ENCODE peak calls at places on chromosomes 2 and 18, in seven cellular contexts. One of them, this sample, is unnamed.

GRCh38 chr2:17518212-17519154 is at the start of gene RAD51AP2:
- DNase-seq in stomach: peak; percentile 73
- DNase-seq in A549: peak; percentile 66
- DNase-seq in sigmoid colon: peak; percentile 95
- DNase-seq in GM12878: peak; percentile 40
- DNase-seq in suprapubic skin: peak; percentile 91
- DNase-seq in tibial nerve: peak; percentile 66
- DNase-seq in this sample: peak; percentile 81

GRCh38 chr2:132515010-132515409 is 98.4 kb downstream of the GPR39 start:
- DNase-seq in stomach: no peak
- DNase-seq in A549: peak; percentile 3
- DNase-seq in sigmoid colon: no peak
- DNase-seq in GM12878: no peak
- DNase-seq in suprapubic skin: no peak
- DNase-seq in tibial nerve: no peak
- DNase-seq in this sample: no peak

GRCh38 chr2:66421618-66422017 is 13.3 kb upstream of the MEIS1 start:
- DNase-seq in stomach: no peak
- DNase-seq in A549: no peak
- DNase-seq in sigmoid colon: no peak
- DNase-seq in GM12878: no peak
- DNase-seq in suprapubic skin: no peak
- DNase-seq in tibial nerve: no peak
- DNase-seq in this sample: no peak

GRCh38 chr2:144015655-144016245 is 504.2 kb downstream of the ZEB2 start:
- DNase-seq in stomach: no peak
- DNase-seq in A549: peak; percentile 61
- DNase-seq in sigmoid colon: no peak
- DNase-seq in GM12878: no peak
- DNase-seq in suprapubic skin: no peak
- DNase-seq in tibial nerve: no peak
- DNase-seq in this sample: no peak

GRCh38 chr2:37350034-37350433 is 5.6 kb downstream of the QPCT start:
- DNase-seq in stomach: no peak
- DNase-seq in A549: peak; percentile 52
- DNase-seq in sigmoid colon: no peak
- DNase-seq in GM12878: peak; percentile 44
- DNase-seq in suprapubic skin: no peak
- DNase-seq in tibial nerve: no peak
- DNase-seq in this sample: peak; percentile 53

GRCh38 chr2:152223997-152224396 is 48.4 kb upstream of the STAM2 start:
- DNase-seq in stomach: no peak
- DNase-seq in A549: no peak
- DNase-seq in sigmoid colon: no peak
- DNase-seq in GM12878: no peak
- DNase-seq in suprapubic skin: no peak
- DNase-seq in tibial nerve: no peak
- DNase-seq in this sample: no peak

GRCh38 chr2:135212757-135213156 is 160.7 kb downstream of the RAB3GAP1 start:
- DNase-seq in stomach: no peak
- DNase-seq in A549: no peak
- DNase-seq in sigmoid colon: no peak
- DNase-seq in GM12878: no peak
- DNase-seq in suprapubic skin: no peak
- DNase-seq in tibial nerve: no peak
- DNase-seq in this sample: no peak

GRCh38 chr2:64792995-64793639 is 139.4 kb upstream of the SERTAD2 start:
- DNase-seq in stomach: no peak
- DNase-seq in A549: no peak
- DNase-seq in sigmoid colon: no peak
- DNase-seq in GM12878: no peak
- DNase-seq in suprapubic skin: no peak
- DNase-seq in tibial nerve: no peak
- DNase-seq in this sample: no peak

GRCh38 chr2:85998071-85998991 is 107.4 kb downstream of the POLR1A start:
- DNase-seq in stomach: no peak
- DNase-seq in A549: no peak
- DNase-seq in sigmoid colon: peak; percentile 76
- DNase-seq in GM12878: no peak
- DNase-seq in suprapubic skin: peak; percentile 82
- DNase-seq in tibial nerve: peak; percentile 60
- DNase-seq in this sample: peak; percentile 24

GRCh38 chr2:74457129-74457548 is 1.1 kb upstream of the WBP1 start:
- DNase-seq in stomach: no peak
- DNase-seq in A549: no peak
- DNase-seq in sigmoid colon: no peak
- DNase-seq in GM12878: no peak
- DNase-seq in suprapubic skin: no peak
- DNase-seq in tibial nerve: no peak
- DNase-seq in this sample: no peak

GRCh38 chr2:165897074-165897683 is 56.4 kb downstream of the TTC21B start:
- DNase-seq in stomach: no peak
- DNase-seq in A549: no peak
- DNase-seq in sigmoid colon: no peak
- DNase-seq in GM12878: no peak
- DNase-seq in suprapubic skin: no peak
- DNase-seq in tibial nerve: no peak
- DNase-seq in this sample: no peak

GRCh38 chr2:15127876-15128275 is 433.3 kb downstream of the NBAS start:
- DNase-seq in stomach: no peak
- DNase-seq in A549: no peak
- DNase-seq in sigmoid colon: no peak
- DNase-seq in GM12878: no peak
- DNase-seq in suprapubic skin: no peak
- DNase-seq in tibial nerve: no peak
- DNase-seq in this sample: no peak

GRCh38 chr2:75729861-75730260 is 19.1 kb upstream of the GCFC2 start:
- DNase-seq in stomach: no peak
- DNase-seq in A549: peak; percentile 23
- DNase-seq in sigmoid colon: no peak
- DNase-seq in GM12878: no peak
- DNase-seq in suprapubic skin: no peak
- DNase-seq in tibial nerve: no peak
- DNase-seq in this sample: no peak

GRCh38 chr2:1713839-1714236 is 30.5 kb downstream of the PXDN start:
- DNase-seq in stomach: no peak
- DNase-seq in A549: no peak
- DNase-seq in sigmoid colon: no peak
- DNase-seq in GM12878: no peak
- DNase-seq in suprapubic skin: no peak
- DNase-seq in tibial nerve: no peak
- DNase-seq in this sample: no peak

GRCh38 chr2:23268467-23269263 is 116.3 kb upstream of the KLHL29 start:
- DNase-seq in stomach: no peak
- DNase-seq in A549: peak; percentile 53
- DNase-seq in sigmoid colon: no peak
- DNase-seq in GM12878: no peak
- DNase-seq in suprapubic skin: no peak
- DNase-seq in tibial nerve: no peak
- DNase-seq in this sample: no peak

GRCh38 chr18:58135806-58136331 is 91.8 kb downstream of the NEDD4L start:
- DNase-seq in stomach: peak; percentile 65
- DNase-seq in A549: peak; percentile 71
- DNase-seq in sigmoid colon: no peak
- DNase-seq in GM12878: peak; percentile 45
- DNase-seq in suprapubic skin: no peak
- DNase-seq in tibial nerve: peak; percentile 19
- DNase-seq in this sample: peak; percentile 70

GRCh38 chr2:41791523-41791922 is 256.3 kb upstream of the PKDCC start:
- DNase-seq in stomach: no peak
- DNase-seq in A549: peak; percentile 38
- DNase-seq in sigmoid colon: no peak
- DNase-seq in GM12878: no peak
- DNase-seq in suprapubic skin: no peak
- DNase-seq in tibial nerve: no peak
- DNase-seq in this sample: no peak

GRCh38 chr2:214127178-214127970 is 283.5 kb upstream of the VWC2L start:
- DNase-seq in stomach: no peak
- DNase-seq in A549: no peak
- DNase-seq in sigmoid colon: no peak
- DNase-seq in GM12878: no peak
- DNase-seq in suprapubic skin: no peak
- DNase-seq in tibial nerve: peak; percentile 21
- DNase-seq in this sample: no peak

GRCh38 chr2:71843391-71843850 is 304.2 kb downstream of the CYP26B1 start:
- DNase-seq in stomach: no peak
- DNase-seq in A549: peak; percentile 25
- DNase-seq in sigmoid colon: no peak
- DNase-seq in GM12878: no peak
- DNase-seq in suprapubic skin: no peak
- DNase-seq in tibial nerve: no peak
- DNase-seq in this sample: no peak

GRCh38 chr2:187986392-187987105 is 305.1 kb upstream of the GULP1 start:
- DNase-seq in stomach: no peak
- DNase-seq in A549: no peak
- DNase-seq in sigmoid colon: no peak
- DNase-seq in GM12878: no peak
- DNase-seq in suprapubic skin: no peak
- DNase-seq in tibial nerve: no peak
- DNase-seq in this sample: no peak

GRCh38 chr2:96493072-96493471 is 12.1 kb downstream of the NEURL3 start:
- DNase-seq in stomach: no peak
- DNase-seq in A549: peak; percentile 42
- DNase-seq in sigmoid colon: no peak
- DNase-seq in GM12878: no peak
- DNase-seq in suprapubic skin: no peak
- DNase-seq in tibial nerve: no peak
- DNase-seq in this sample: no peak

GRCh38 chr2:109201465-109202420 is 72.7 kb downstream of the SH3RF3 start:
- DNase-seq in stomach: no peak
- DNase-seq in A549: no peak
- DNase-seq in sigmoid colon: no peak
- DNase-seq in GM12878: no peak
- DNase-seq in suprapubic skin: peak; percentile 73
- DNase-seq in tibial nerve: no peak
- DNase-seq in this sample: no peak

GRCh38 chr18:47930086-47930843 is at the start of gene SMAD2:
- DNase-seq in stomach: peak; percentile 85
- DNase-seq in A549: peak; percentile 89
- DNase-seq in sigmoid colon: peak; percentile 93
- DNase-seq in GM12878: no peak
- DNase-seq in suprapubic skin: peak; percentile 92
- DNase-seq in tibial nerve: peak; percentile 68
- DNase-seq in this sample: peak; percentile 88

GRCh38 chr2:138486347-138487198 is 15.0 kb upstream of the SPOPL start:
- DNase-seq in stomach: no peak
- DNase-seq in A549: no peak
- DNase-seq in sigmoid colon: no peak
- DNase-seq in GM12878: no peak
- DNase-seq in suprapubic skin: no peak
- DNase-seq in tibial nerve: no peak
- DNase-seq in this sample: no peak
- H3K27ac ChIP-seq in stomach: no peak overlapping the region
- H3K27ac ChIP-seq in A549: no peak overlapping the region
- H3K27ac ChIP-seq in sigmoid colon: no peak overlapping the region
- H3K27ac ChIP-seq in GM12878: no peak overlapping the region
- H3K27ac ChIP-seq in suprapubic skin: no peak overlapping the region
- H3K27ac ChIP-seq in tibial nerve: no peak overlapping the region
- H3K27ac ChIP-seq in this sample: no peak overlapping the region

DNA sequence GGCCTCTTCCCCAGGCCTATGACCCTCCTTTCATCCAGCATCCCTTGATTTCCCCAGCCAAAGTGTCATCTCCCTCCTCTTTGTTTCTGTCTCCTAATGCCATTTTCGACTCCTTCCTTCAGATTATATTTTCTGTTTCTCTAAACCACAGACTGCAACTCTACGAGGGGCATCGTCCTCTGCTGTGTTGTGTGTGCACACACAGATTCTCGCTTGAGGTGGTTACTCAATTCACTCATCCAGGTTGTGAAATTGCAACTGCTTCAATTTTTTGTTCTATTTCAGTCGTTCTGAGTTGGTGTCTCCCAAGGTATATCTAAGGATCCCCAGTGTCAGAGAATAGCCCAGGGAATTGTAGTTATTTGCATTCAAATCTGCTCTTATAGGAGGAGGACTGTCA is 113.5 kb upstream of the NDUFV2 start:
- DNase-seq in stomach: no peak
- DNase-seq in A549: no peak
- DNase-seq in sigmoid colon: no peak
- DNase-seq in GM12878: no peak
- DNase-seq in suprapubic skin: no peak
- DNase-seq in tibial nerve: no peak
- DNase-seq in this sample: no peak
- H3K4me1 ChIP-seq in stomach: peaks cover 8% of the 10 kb centered on the region
- H3K4me1 ChIP-seq in A549: peaks cover 13% of the 10 kb centered on the region
- H3K4me1 ChIP-seq in sigmoid colon: peaks cover 42% of the 10 kb centered on the region
- H3K4me1 ChIP-seq in GM12878: peaks cover 3% of the 10 kb centered on the region
- H3K4me1 ChIP-seq in suprapubic skin: peaks cover 12% of the 10 kb centered on the region
- H3K4me1 ChIP-seq in tibial nerve: no peaks in the 10 kb centered on the region
- H3K4me1 ChIP-seq in this sample: no peaks in the 10 kb centered on the region

GRCh38 chr18:62399306-62399705 is 74.2 kb downstream of the TNFRSF11A start:
- DNase-seq in stomach: no peak
- DNase-seq in A549: no peak
- DNase-seq in sigmoid colon: no peak
- DNase-seq in GM12878: no peak
- DNase-seq in suprapubic skin: no peak
- DNase-seq in tibial nerve: no peak
- DNase-seq in this sample: no peak

GRCh38 chr18:62396967-62397366 is 71.9 kb downstream of the TNFRSF11A start:
- DNase-seq in stomach: no peak
- DNase-seq in A549: no peak
- DNase-seq in sigmoid colon: no peak
- DNase-seq in GM12878: no peak
- DNase-seq in suprapubic skin: no peak
- DNase-seq in tibial nerve: no peak
- DNase-seq in this sample: no peak

GRCh38 chr18:62394001-62394763 is 69.1 kb downstream of the TNFRSF11A start:
- DNase-seq in stomach: no peak
- DNase-seq in A549: no peak
- DNase-seq in sigmoid colon: no peak
- DNase-seq in GM12878: no peak
- DNase-seq in suprapubic skin: no peak
- DNase-seq in tibial nerve: no peak
- DNase-seq in this sample: peak; percentile 62

GRCh38 chr18:62398291-62398690 is 73.2 kb downstream of the TNFRSF11A start:
- DNase-seq in stomach: no peak
- DNase-seq in A549: no peak
- DNase-seq in sigmoid colon: no peak
- DNase-seq in GM12878: no peak
- DNase-seq in suprapubic skin: no peak
- DNase-seq in tibial nerve: no peak
- DNase-seq in this sample: no peak

DNA sequence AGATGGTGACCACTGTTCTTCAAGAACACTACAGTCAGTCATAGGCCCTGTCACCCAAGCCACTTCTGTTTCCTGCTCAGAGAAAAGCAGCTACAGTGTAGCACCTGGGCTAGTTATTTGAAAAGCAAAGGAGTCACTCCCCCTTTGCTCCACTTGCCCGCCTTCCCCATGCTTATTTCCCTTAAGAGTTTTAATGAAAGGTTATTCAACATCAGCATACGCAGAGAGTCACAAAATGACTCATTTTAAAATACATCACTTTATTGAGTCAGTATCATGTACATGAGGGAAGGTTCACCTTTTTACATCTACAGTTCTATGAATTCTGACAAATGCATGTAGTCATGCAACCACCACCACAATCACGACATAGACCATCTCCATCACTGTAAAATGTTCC is 71.3 kb downstream of the TNFRSF11A start:
- DNase-seq in stomach: no peak
- DNase-seq in A549: no peak
- DNase-seq in sigmoid colon: no peak
- DNase-seq in GM12878: no peak
- DNase-seq in suprapubic skin: no peak
- DNase-seq in tibial nerve: no peak
- DNase-seq in this sample: no peak
- TF ChIP-seq EP300 in stomach: no peak
- TF ChIP-seq EP300 in A549: no peak
- TF ChIP-seq EP300 in sigmoid colon: no peak
- TF ChIP-seq EP300 in GM12878: no peak
- TF ChIP-seq EP300 in suprapubic skin: no peak
- TF ChIP-seq EP300 in tibial nerve: no peak
- TF ChIP-seq EP300 in this sample: no peak

GRCh38 chr2:222655748-222656543 is at the start of gene FARSB:
- DNase-seq in stomach: peak; percentile 96
- DNase-seq in A549: peak; percentile 97
- DNase-seq in sigmoid colon: peak; percentile 97
- DNase-seq in GM12878: peak; percentile 94
- DNase-seq in suprapubic skin: peak; percentile 94
- DNase-seq in tibial nerve: peak; percentile 84
- DNase-seq in this sample: peak; percentile 95
- H3K27ac ChIP-seq in stomach: peak within 1 kb of the TSS; percentile 83
- H3K27ac ChIP-seq in A549: peak within 1 kb of the TSS; percentile 95
- H3K27ac ChIP-seq in sigmoid colon: peak within 1 kb of the TSS; percentile 84
- H3K27ac ChIP-seq in GM12878: peak within 1 kb of the TSS; percentile 98
- H3K27ac ChIP-seq in suprapubic skin: peak within 1 kb of the TSS; percentile 95
- H3K27ac ChIP-seq in tibial nerve: peak within 1 kb of the TSS; percentile 84
- H3K27ac ChIP-seq in this sample: peak within 1 kb of the TSS; percentile 84

This sample was measured in transverse colon.